ENCODE peak calls at places on chromosomes 11 and 22, in four cellular contexts. X is hypothalamus; G is activated CD4-positive, CD25-positive, alpha-beta regulatory T cell treated with anti-CD3 and anti-CD28 coated beads, Interleukin-2, amount 50 U/mL, for 72 hours; L is activated naive CD4-positive, alpha-beta T cell. E is an unnamed sample.

GRCh38 chr22:37525746-37526350 is 6.6 kb upstream of the CARD10 start:
- DNase-seq in L (no peak), G (no peak), X (no peak), E (no peak)

GRCh38 chr11:17439316-17439782 is 37.3 kb downstream of the ABCC8 start:
- DNase-seq in L (no peak), G (no peak), X (no peak), E (no peak)

GRCh38 chr11:58837707-58838388 is 6.7 kb downstream of the GLYATL2 start:
- DNase-seq in X (no peak), L (no peak), G (no peak), E (no peak)

GRCh38 chr22:46829140-46829891 is 66.9 kb downstream of the TBC1D22A start:
- DNase-seq in G (no peak), X (no peak), L (no peak), E (no peak)

GRCh38 chr11:72598901-72599300 is 75.3 kb downstream of the PDE2A start:
- DNase-seq in G (no peak), X (no peak), L (no peak), E (peak)

GRCh38 chr11:123197711-123198110 is 2.7 kb upstream of the CLMP start:
- DNase-seq in X (no peak), G (no peak), L (no peak), E (no peak)

GRCh38 chr22:48659393-48659792 is 1168.3 kb downstream of the BRD1 start:
- DNase-seq in X (no peak), L (no peak), G (no peak), E (no peak)

GRCh38 chr11:44813401-44813800 is 86.6 kb downstream of the TSPAN18 start:
- DNase-seq in G (no peak), X (no peak), L (no peak), E (no peak)

GRCh38 chr22:33051960-33052839 is 6.0 kb downstream of the SYN3 start:
- DNase-seq in X (no peak), L (no peak), G (no peak), E (no peak)

GRCh38 chr22:24416611-24417010 is 10.8 kb upstream of the ADORA2A start:
- DNase-seq in X (no peak), L (no peak), G (no peak), E (no peak)

GRCh38 chr22:46791201-46791731 is 28.8 kb downstream of the TBC1D22A start:
- DNase-seq in G (peak), L (peak), X (peak), E (peak)

GRCh38 chr11:92107331-92107730 is 117.3 kb upstream of the FAT3 start:
- DNase-seq in L (no peak), X (no peak), G (no peak), E (no peak)

GRCh38 chr22:39927544-39927943 is 26.7 kb downstream of the GRAP2 start:
- DNase-seq in X (no peak), G (no peak), L (no peak), E (no peak)

GRCh38 chr22:23675502-23676415 is 15.1 kb upstream of the RGL4 start:
- DNase-seq in G (peak), X (no peak), L (no peak), E (no peak)

GRCh38 chr11:57596266-57596885 is 1.1 kb upstream of the SERPING1 start:
- DNase-seq in G (no peak), L (no peak), X (no peak), E (no peak)

GRCh38 chr11:126007263-126007662 is 55.4 kb downstream of the CDON start:
- DNase-seq in X (no peak), G (no peak), L (no peak), E (no peak)

GRCh38 chr11:106988151-106988806 is 30.0 kb downstream of the GUCY1A2 start:
- DNase-seq in L (no peak), G (no peak), X (no peak), E (no peak)

GRCh38 chr11:75896843-75897419 is 81.9 kb downstream of the UVRAG start:
- DNase-seq in L (no peak), G (no peak), X (no peak), E (no peak)

GRCh38 chr22:31343235-31344191 is 2.6 kb downstream of the PATZ1 start:
- DNase-seq in G (no peak), X (peak), L (no peak), E (no peak)

GRCh38 chr11:59158206-59159068 is 13.5 kb upstream of the DTX4 start:
- DNase-seq in L (peak), X (peak), G (peak), E (peak)

GRCh38 chr11:131748146-131749050 is 378.0 kb downstream of the NTM start:
- DNase-seq in X (peak), L (no peak), G (peak), E (peak)

GRCh38 chr11:75554258-75555022 is 7.6 kb upstream of the SERPINH1 start:
- DNase-seq in X (peak), G (no peak), L (no peak), E (peak)

GRCh38 chr22:20750461-20751184 is 23.3 kb upstream of the SERPIND1 start:
- DNase-seq in G (peak), L (no peak), X (peak), E (peak)

GRCh38 chr22:41873391-41873790 is 40.5 kb downstream of the SREBF2 start:
- DNase-seq in L (no peak), X (no peak), G (no peak), E (no peak)

GRCh38 chr11:66845876-66846212 is 2.6 kb downstream of the RCE1 start:
- DNase-seq in G (no peak), L (no peak), X (no peak), E (no peak)

GRCh38 chr22:30866811-30867271 is 101.7 kb downstream of the MORC2 start:
- DNase-seq in G (no peak), X (no peak), L (no peak), E (no peak)

GRCh38 chr11:114260077-114260476 is 36.1 kb upstream of the NNMT start:
- DNase-seq in X (no peak), G (no peak), L (no peak), E (no peak)

GRCh38 chr11:58503361-58503856 is 4.5 kb downstream of the OR5B21 start:
- DNase-seq in L (no peak), X (no peak), G (no peak), E (no peak)

GRCh38 chr11:12008790-12009616 is 577 bp upstream of the DKK3 start:
- DNase-seq in X (peak), L (no peak), G (no peak), E (no peak)

GRCh38 chr11:91792779-91793262 is 431.8 kb upstream of the FAT3 start:
- DNase-seq in G (no peak), X (no peak), L (no peak), E (no peak)

GRCh38 chr11:107857550-107858216 is 904 bp downstream of the SLC35F2 start:
- DNase-seq in G (no peak), X (no peak), L (no peak), E (no peak)

GRCh38 chr11:121964591-121964990 is 151.4 kb downstream of the BLID start:
- DNase-seq in L (no peak), X (no peak), G (no peak), E (no peak)

GRCh38 chr11:9019861-9020260 is 16.1 kb upstream of the NRIP3 start:
- DNase-seq in X (no peak), L (no peak), G (no peak), E (no peak)

GRCh38 chr11:59182457-59183151 is 10.7 kb downstream of the DTX4 start:
- DNase-seq in L (no peak), G (no peak), X (no peak), E (no peak)

GRCh38 chr22:47149976-47150375 is 387.5 kb downstream of the TBC1D22A start:
- DNase-seq in G (no peak), L (no peak), X (no peak), E (no peak)

GRCh38 chr22:44685384-44686056 is 16.5 kb upstream of the PRR5 start:
- DNase-seq in X (no peak), L (peak), G (peak), E (no peak)

E was measured in globus pallidus.